ENCODE peak calls at places on chromosomes 7 and 10, in nine cellular contexts. D is CD8-positive, alpha-beta T cell; I is AG04450; Q is A549; F is psoas muscle; U is heart right ventricle; Z is esophagus squamous epithelium; P is lower lobe of right lung; A is adrenal gland. O is an unnamed sample.
A peak's percentile ranks its signal among the peaks of the same experiment; 100 is the strongest.

GRCh38 chr7:73904219-73905136 is 43.5 kb downstream of the TMEM270 start:
- DNase-seq in D (no peak), P (peak; percentile 37), I (no peak), Z (no peak), Q (no peak), F (peak; percentile 53), U (no peak), A (no peak), O (peak; percentile 42)

GRCh38 chr10:73774637-73775036 is 7.2 kb upstream of the CHCHD1 start:
- DNase-seq in P (no peak), A (no peak), Q (no peak), U (no peak), D (peak; percentile 39), F (no peak), Z (no peak), I (no peak), O (no peak)

GRCh38 chr7:139572071-139572470 is 48.6 kb downstream of the CLEC2L start:
- DNase-seq in F (no peak), I (no peak), U (no peak), A (peak; percentile 4), D (no peak), P (no peak), Q (no peak), Z (no peak), O (no peak)

GRCh38 chr7:44639701-44640321 is 33.4 kb downstream of the OGDH start:
- DNase-seq in P (no peak), Q (peak; percentile 64), Z (no peak), D (no peak), A (peak; percentile 90), F (no peak), U (peak; percentile 42), I (peak; percentile 59), O (peak; percentile 54)

GRCh38 chr10:98030093-98030821 is at the start of gene CRTAC1:
- DNase-seq in Q (peak; percentile 32), U (peak; percentile 38), P (peak; percentile 86), Z (no peak), A (no peak), F (peak; percentile 71), I (no peak), D (no peak), O (no peak)

GRCh38 chr10:128871671-128872231 is 595.3 kb upstream of the MGMT start:
- DNase-seq in F (no peak), I (no peak), D (no peak), Q (no peak), Z (no peak), A (no peak), P (no peak), U (no peak), O (no peak)

GRCh38 chr7:13880789-13881188 is 108.7 kb downstream of the ETV1 start:
- DNase-seq in P (no peak), D (no peak), I (peak; percentile 63), Q (no peak), U (no peak), A (no peak), Z (no peak), F (no peak), O (no peak)

GRCh38 chr10:51718804-51719291 is 19.5 kb upstream of the CSTF2T start:
- DNase-seq in U (no peak), A (no peak), D (no peak), Z (no peak), I (peak; percentile 45), P (no peak), Q (no peak), F (no peak), O (no peak)

GRCh38 chr7:26918241-26918640 is 53.9 kb upstream of the SKAP2 start:
- DNase-seq in P (no peak), Z (no peak), I (no peak), A (no peak), Q (no peak), D (no peak), F (no peak), U (no peak), O (no peak)

GRCh38 chr7:156764016-156764669 is 123.6 kb downstream of the RNF32 start:
- DNase-seq in D (no peak), I (peak; percentile 51), Z (no peak), F (peak; percentile 63), P (peak; percentile 73), U (peak; percentile 58), Q (peak; percentile 69), A (peak; percentile 87), O (peak; percentile 83)

GRCh38 chr10:29381230-29381563 is 92.3 kb downstream of the LYZL1 start:
- DNase-seq in A (no peak), I (no peak), U (no peak), P (no peak), Z (no peak), D (no peak), Q (no peak), F (no peak), O (no peak)

DNA sequence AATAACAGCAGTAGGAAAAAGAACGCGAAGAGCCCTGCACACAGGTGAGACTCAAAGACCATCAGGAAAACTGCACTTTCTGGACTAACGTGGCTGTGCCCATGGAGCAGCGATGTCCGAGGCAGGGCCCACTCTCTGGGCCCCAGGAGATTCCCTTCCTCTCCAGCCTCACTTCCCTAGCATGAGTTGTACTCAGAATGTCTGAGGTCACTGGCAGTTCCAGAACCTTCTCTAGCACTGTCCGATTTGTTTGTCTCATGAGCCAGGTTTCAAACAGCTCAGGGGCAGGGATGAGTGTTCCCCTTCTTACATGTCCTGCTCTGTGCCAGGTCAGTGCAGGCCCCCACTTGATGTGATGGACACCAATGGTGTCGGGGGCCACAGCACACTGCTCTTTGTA is 484.2 kb downstream of the PTPRN2 start:
- DNase-seq in U (no peak), A (no peak), P (no peak), I (no peak), F (no peak), Z (no peak), D (no peak), Q (no peak), O (no peak)
- H3K9me3 ChIP-seq in U (no peaks in the 10 kb centered on the region), A (no peaks in the 10 kb centered on the region), P (no peaks in the 10 kb centered on the region), I (peaks cover 73% of the 10 kb centered on the region), F (no peaks in the 10 kb centered on the region), Z (no peaks in the 10 kb centered on the region), D (no peaks in the 10 kb centered on the region), Q (peaks cover 4% of the 10 kb centered on the region), O (no peaks in the 10 kb centered on the region)

GRCh38 chr7:52862321-52862720 is 173.1 kb upstream of the POM121L12 start:
- DNase-seq in Q (no peak), U (no peak), D (no peak), Z (no peak), P (no peak), F (no peak), I (no peak), A (no peak), O (no peak)
- H3K9me3 ChIP-seq in Q (peaks cover 4% of the 10 kb centered on the region), U (no peaks in the 10 kb centered on the region), D (no peaks in the 10 kb centered on the region), Z (no peaks in the 10 kb centered on the region), P (peaks cover 21% of the 10 kb centered on the region), F (no peaks in the 10 kb centered on the region), I (peaks cover 11% of the 10 kb centered on the region), A (no peaks in the 10 kb centered on the region), O (no peaks in the 10 kb centered on the region)

GRCh38 chr10:131223422-131223821 is 88.1 kb downstream of the TCERG1L start:
- DNase-seq in Z (no peak), A (no peak), D (no peak), Q (no peak), P (peak; percentile 8), U (no peak), F (no peak), I (no peak), O (no peak)

GRCh38 chr10:131226831-131227740 is 84.4 kb downstream of the TCERG1L start:
- DNase-seq in F (no peak), I (no peak), D (no peak), Q (no peak), Z (no peak), A (no peak), U (no peak), P (peak; percentile 32), O (no peak)

GRCh38 chr10:131222986-131223385 is 88.5 kb downstream of the TCERG1L start:
- DNase-seq in F (peak; percentile 38), A (no peak), D (no peak), Z (no peak), P (peak; percentile 26), U (no peak), Q (no peak), I (no peak), O (peak; percentile 31)

GRCh38 chr10:131221632-131222277 is 89.8 kb downstream of the TCERG1L start:
- DNase-seq in F (peak; percentile 24), I (no peak), A (no peak), Z (no peak), D (no peak), U (no peak), P (peak; percentile 22), Q (no peak), O (peak; percentile 51)

DNA sequence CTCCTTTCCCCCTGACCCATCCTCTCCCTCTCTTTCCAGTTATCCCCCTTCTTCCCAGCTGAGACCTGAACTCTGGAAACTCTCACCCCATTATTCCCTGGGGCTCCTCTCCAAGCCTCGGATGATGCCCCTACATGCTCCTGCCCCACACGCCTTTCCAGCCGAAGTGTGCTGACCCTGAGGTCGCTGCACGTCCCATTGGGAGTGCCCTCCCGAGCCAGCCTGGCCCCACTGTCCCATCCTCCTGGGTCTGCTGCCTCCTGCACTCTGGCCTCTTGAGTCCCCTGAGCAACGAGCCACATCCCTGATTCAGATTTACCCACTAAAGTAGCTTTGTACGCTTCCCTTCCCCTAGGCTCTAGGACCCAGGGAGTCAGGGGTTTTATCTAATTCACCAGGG is 87.4 kb downstream of the TCERG1L start:
- DNase-seq in D (no peak), Q (no peak), P (peak; percentile 15), Z (no peak), I (no peak), F (peak; percentile 17), U (no peak), A (no peak), O (peak; percentile 36)
- H3K9me3 ChIP-seq in D (no peaks in the 10 kb centered on the region), Q (no peaks in the 10 kb centered on the region), P (no peaks in the 10 kb centered on the region), Z (no peaks in the 10 kb centered on the region), I (peaks cover 89% of the 10 kb centered on the region), F (no peaks in the 10 kb centered on the region), U (no peaks in the 10 kb centered on the region), A (no peaks in the 10 kb centered on the region), O (no peaks in the 10 kb centered on the region)

GRCh38 chr7:57327081-57327480 is 122.9 kb upstream of the ZNF716 start:
- DNase-seq in P (no peak), D (no peak), U (no peak), Q (no peak), Z (no peak), F (no peak), I (no peak), A (no peak), O (no peak)
- H3K9me3 ChIP-seq in P (peaks cover 30% of the 10 kb centered on the region), D (no peaks in the 10 kb centered on the region), U (no peaks in the 10 kb centered on the region), Q (no peaks in the 10 kb centered on the region), Z (no peaks in the 10 kb centered on the region), F (peaks cover 3% of the 10 kb centered on the region), I (peaks cover 51% of the 10 kb centered on the region), A (no peaks in the 10 kb centered on the region), O (no peaks in the 10 kb centered on the region)

O was measured in right lobe of liver.